ENCODE peak calls at places on chromosomes 11 and 22, in ten cellular contexts. L is IMR-90, G is right atrium auricular region, X is AG09309, R is uterus, K is Caco-2, J is kidney epithelial cell, U is lower lobe of right lung, W is fibroblast of the aortic adventitia, I is spleen. D is an unnamed sample.

GRCh38 chr11:62538470-62539237 is 8.0 kb downstream of the AHNAK start:
- DNase-seq in L (no peak), G (no peak), X (no peak), R (no peak), K (no peak), J (no peak), U (no peak), W (no peak), I (no peak), D (no peak)

GRCh38 chr11:60879104-60879503 is 11.8 kb downstream of the ZP1 start:
- DNase-seq in L (no peak), G (no peak), X (no peak), R (no peak), K (no peak), J (no peak), U (no peak), W (no peak), I (no peak), D (no peak)

GRCh38 chr11:81915045-81915444 is 818.6 kb downstream of the FAM181B start:
- DNase-seq in L (no peak), G (no peak), X (no peak), R (no peak), K (no peak), J (no peak), U (no peak), W (peak), I (no peak), D (peak)

GRCh38 chr11:115222218-115222862 is 281.9 kb downstream of the CADM1 start:
- DNase-seq in L (peak), G (no peak), X (peak), R (no peak), K (no peak), J (peak), U (no peak), W (no peak), I (no peak), D (peak)

GRCh38 chr11:110087820-110088534 is 5.2 kb upstream of the ZC3H12C start:
- DNase-seq in L (peak), G (no peak), X (no peak), R (no peak), K (no peak), J (peak), U (no peak), W (peak), I (no peak), D (peak)

GRCh38 chr22:50531546-50532352 is 1.9 kb upstream of the TYMP start:
- DNase-seq in L (peak), G (peak), X (no peak), R (peak), K (peak), J (no peak), U (peak), W (peak), I (peak), D (no peak)

GRCh38 chr11:65571940-65572339 is 398 bp upstream of the FAM89B start:
- DNase-seq in L (peak), G (no peak), X (no peak), R (no peak), K (peak), J (no peak), U (no peak), W (peak), I (no peak), D (no peak)

GRCh38 chr11:63769044-63769718 is 606 bp upstream of the ZFTA start:
- DNase-seq in L (no peak), G (peak), X (no peak), R (peak), K (no peak), J (no peak), U (peak), W (no peak), I (peak), D (no peak)

GRCh38 chr22:35761037-35761436 is 43.4 kb downstream of the APOL5 start:
- DNase-seq in L (peak), G (no peak), X (no peak), R (no peak), K (no peak), J (no peak), U (no peak), W (peak), I (no peak), D (no peak)

GRCh38 chr11:27718346-27718852 is 18.1 kb upstream of the BDNF start:
- DNase-seq in L (peak), G (no peak), X (peak), R (no peak), K (peak), J (peak), U (no peak), W (peak), I (no peak), D (no peak)

GRCh38 chr11:120037111-120037510 is 100.8 kb downstream of the TRIM29 start:
- DNase-seq in L (no peak), G (no peak), X (no peak), R (no peak), K (no peak), J (no peak), U (no peak), W (no peak), I (no peak), D (no peak)

GRCh38 chr11:69352715-69353325 is 58.9 kb downstream of the MYEOV start:
- DNase-seq in L (peak), G (peak), X (peak), R (no peak), K (no peak), J (peak), U (peak), W (peak), I (no peak), D (no peak)

GRCh38 chr22:22927196-22927887 is 39.7 kb downstream of the IGLL5 start:
- DNase-seq in L (no peak), G (no peak), X (no peak), R (no peak), K (no peak), J (no peak), U (no peak), W (no peak), I (no peak), D (no peak)

GRCh38 chr11:111796696-111797095 is 30.5 kb upstream of the PPP2R1B start:
- DNase-seq in L (no peak), G (no peak), X (no peak), R (no peak), K (no peak), J (no peak), U (no peak), W (no peak), I (no peak), D (no peak)

GRCh38 chr22:30876925-30877553 is 91.5 kb downstream of the MORC2 start:
- DNase-seq in L (peak), G (no peak), X (no peak), R (no peak), K (peak), J (no peak), U (peak), W (peak), I (no peak), D (peak)

GRCh38 chr22:47806894-47807293 is 1044.4 kb downstream of the TBC1D22A start:
- DNase-seq in L (no peak), G (no peak), X (no peak), R (no peak), K (no peak), J (no peak), U (no peak), W (no peak), I (no peak), D (no peak)

GRCh38 chr11:57315491-57315890 is 9.3 kb downstream of the TNKS1BP1 start:
- DNase-seq in L (peak), G (no peak), X (no peak), R (no peak), K (no peak), J (no peak), U (no peak), W (no peak), I (peak), D (no peak)

GRCh38 chr11:111913997-111914396 is 1.5 kb downstream of the HSPB2 start:
- DNase-seq in L (peak), G (no peak), X (no peak), R (peak), K (no peak), J (no peak), U (no peak), W (peak), I (no peak), D (no peak)

GRCh38 chr11:2932850-2933251 is 3.6 kb upstream of the PHLDA2 start:
- DNase-seq in L (peak), G (no peak), X (no peak), R (no peak), K (peak), J (no peak), U (peak), W (peak), I (peak), D (no peak)

GRCh38 chr11:30143098-30143705 is 87.6 kb upstream of the FSHB start:
- DNase-seq in L (peak), G (no peak), X (no peak), R (no peak), K (no peak), J (no peak), U (no peak), W (peak), I (no peak), D (peak)

GRCh38 chr11:8354622-8355417 is 91.1 kb upstream of the LMO1 start:
- DNase-seq in L (no peak), G (no peak), X (no peak), R (no peak), K (no peak), J (no peak), U (no peak), W (no peak), I (peak), D (no peak)

GRCh38 chr22:40560551-40560950 is 76.0 kb downstream of the MRTFA start:
- DNase-seq in L (peak), G (no peak), X (no peak), R (no peak), K (no peak), J (no peak), U (no peak), W (peak), I (no peak), D (peak)

GRCh38 chr11:68632802-68633201 is 51.5 kb upstream of the GAL start:
- DNase-seq in L (peak), G (no peak), X (peak), R (no peak), K (peak), J (peak), U (no peak), W (peak), I (no peak), D (peak)

GRCh38 chr11:119417726-119418540 is 5.0 kb downstream of the THY1 start:
- DNase-seq in L (peak), G (no peak), X (peak), R (no peak), K (no peak), J (peak), U (no peak), W (peak), I (no peak), D (peak)

GRCh38 chr11:118098996-118099837 is 12.5 kb upstream of the SMIM35 start:
- DNase-seq in L (no peak), G (no peak), X (no peak), R (no peak), K (peak), J (no peak), U (no peak), W (no peak), I (no peak), D (no peak)

GRCh38 chr11:116595305-116595880 is 177.4 kb downstream of the BUD13 start:
- DNase-seq in L (no peak), G (no peak), X (no peak), R (no peak), K (peak), J (no peak), U (no peak), W (no peak), I (peak), D (no peak)

GRCh38 chr11:133597236-133597635 is 64.9 kb upstream of the OPCML start:
- DNase-seq in L (no peak), G (no peak), X (no peak), R (no peak), K (no peak), J (no peak), U (no peak), W (no peak), I (no peak), D (no peak)

GRCh38 chr22:43101306-43101705 is 9.2 kb upstream of the BIK start:
- DNase-seq in L (no peak), G (peak), X (no peak), R (no peak), K (no peak), J (no peak), U (no peak), W (peak), I (no peak), D (no peak)

GRCh38 chr11:8959546-8960166 is 4.6 kb downstream of the TMEM9B start:
- DNase-seq in L (peak), G (no peak), X (peak), R (peak), K (peak), J (peak), U (no peak), W (peak), I (no peak), D (peak)

GRCh38 chr11:131615611-131616010 is 245.2 kb downstream of the NTM start:
- DNase-seq in L (no peak), G (peak), X (no peak), R (no peak), K (no peak), J (no peak), U (no peak), W (no peak), I (no peak), D (no peak)

GRCh38 chr11:134126197-134126822 is 57.4 kb downstream of the JAM3 start:
- DNase-seq in L (peak), G (no peak), X (peak), R (no peak), K (no peak), J (peak), U (no peak), W (peak), I (no peak), D (no peak)

GRCh38 chr22:42472671-42473070 is 40.5 kb upstream of the NFAM1 start:
- DNase-seq in L (no peak), G (no peak), X (no peak), R (no peak), K (no peak), J (no peak), U (no peak), W (no peak), I (no peak), D (no peak)

GRCh38 chr11:63866211-63866610 is 27.3 kb downstream of the MARK2 start:
- DNase-seq in L (peak), G (peak), X (no peak), R (peak), K (no peak), J (no peak), U (peak), W (peak), I (no peak), D (peak)

GRCh38 chr11:75421035-75421602 is 11.9 kb downstream of the KLHL35 start:
- DNase-seq in L (no peak), G (no peak), X (no peak), R (no peak), K (no peak), J (no peak), U (no peak), W (no peak), I (peak), D (no peak)

GRCh38 chr22:49350441-49351121 is 477.1 kb downstream of the BRD1 start:
- DNase-seq in L (no peak), G (no peak), X (no peak), R (no peak), K (no peak), J (no peak), U (peak), W (no peak), I (peak), D (no peak)

GRCh38 chr22:48783821-48784266 is 1043.8 kb downstream of the BRD1 start:
- DNase-seq in L (no peak), G (peak), X (no peak), R (no peak), K (no peak), J (no peak), U (no peak), W (no peak), I (no peak), D (no peak)

GRCh38 chr11:116927163-116927772 is 89.8 kb upstream of the APOA1 start:
- DNase-seq in L (no peak), G (no peak), X (no peak), R (no peak), K (no peak), J (no peak), U (no peak), W (no peak), I (no peak), D (no peak)

GRCh38 chr11:131685206-131685605 is 314.8 kb downstream of the NTM start:
- DNase-seq in L (no peak), G (no peak), X (no peak), R (no peak), K (no peak), J (no peak), U (no peak), W (no peak), I (no peak), D (no peak)

GRCh38 chr11:103433380-103433779 is 324.2 kb downstream of the DYNC2H1 start:
- DNase-seq in L (peak), G (no peak), X (peak), R (no peak), K (no peak), J (peak), U (no peak), W (peak), I (no peak), D (peak)

GRCh38 chr22:39013923-39014722 is at the start of gene APOBEC3C:
- DNase-seq in L (peak), G (peak), X (peak), R (peak), K (peak), J (peak), U (peak), W (peak), I (peak), D (peak)
- TF ChIP-seq CTCF in L (peak), G (no peak), X (peak), R (peak), K (no peak), J (peak), U (no peak), W (peak), I (no peak), D (no peak)

GRCh38 chr11:31816467-31817053 is 5.4 kb upstream of the PAX6 start:
- DNase-seq in L (no peak), G (no peak), X (no peak), R (no peak), K (no peak), J (no peak), U (no peak), W (no peak), I (no peak), D (no peak)
- H3K4me3 ChIP-seq in L (no peak), G (peak), X (no peak), R (no peak), K (peak), J (no peak), U (no peak), W (no peak), I (peak), D (peak)

GRCh38 chr11:20278727-20279126 is 84.8 kb upstream of the HTATIP2 start:
- DNase-seq in L (no peak), G (no peak), X (no peak), R (no peak), K (no peak), J (no peak), U (no peak), W (no peak), I (no peak), D (no peak)

GRCh38 chr11:20276661-20277000 is 86.9 kb upstream of the HTATIP2 start:
- DNase-seq in L (no peak), G (no peak), X (no peak), R (no peak), K (no peak), J (peak), U (no peak), W (no peak), I (no peak), D (no peak)

GRCh38 chr11:20274031-20274430 is 89.5 kb upstream of the HTATIP2 start:
- DNase-seq in L (no peak), G (no peak), X (no peak), R (no peak), K (no peak), J (no peak), U (no peak), W (no peak), I (no peak), D (no peak)

GRCh38 chr11:20277014-20277413 is 86.5 kb upstream of the HTATIP2 start:
- DNase-seq in L (no peak), G (no peak), X (no peak), R (no peak), K (no peak), J (no peak), U (no peak), W (no peak), I (no peak), D (no peak)

GRCh38 chr11:20275987-20276660 is 87.4 kb upstream of the HTATIP2 start:
- DNase-seq in L (no peak), G (no peak), X (no peak), R (no peak), K (no peak), J (peak), U (no peak), W (no peak), I (no peak), D (peak)
- TF ChIP-seq CTCF in L (no peak), G (no peak), X (no peak), R (no peak), K (no peak), J (no peak), U (no peak), W (no peak), I (no peak), D (no peak)

GRCh38 chr22:24435323-24435645 is 7.9 kb downstream of the ADORA2A start:
- DNase-seq in L (no peak), G (no peak), X (no peak), R (no peak), K (no peak), J (no peak), U (no peak), W (no peak), I (no peak), D (no peak)
- H3K4me3 ChIP-seq in L (no peak), G (no peak), X (no peak), R (no peak), K (no peak), J (no peak), U (no peak), W (no peak), I (no peak), D (no peak)

GRCh38 chr11:123653405-123653996 is 923 bp downstream of the SCN3B start:
- DNase-seq in L (no peak), G (no peak), X (no peak), R (no peak), K (no peak), J (no peak), U (no peak), W (no peak), I (no peak), D (no peak)
- TF ChIP-seq CTCF in L (no peak), G (no peak), X (no peak), R (no peak), K (peak), J (peak), U (no peak), W (peak), I (no peak), D (no peak)

DNA sequence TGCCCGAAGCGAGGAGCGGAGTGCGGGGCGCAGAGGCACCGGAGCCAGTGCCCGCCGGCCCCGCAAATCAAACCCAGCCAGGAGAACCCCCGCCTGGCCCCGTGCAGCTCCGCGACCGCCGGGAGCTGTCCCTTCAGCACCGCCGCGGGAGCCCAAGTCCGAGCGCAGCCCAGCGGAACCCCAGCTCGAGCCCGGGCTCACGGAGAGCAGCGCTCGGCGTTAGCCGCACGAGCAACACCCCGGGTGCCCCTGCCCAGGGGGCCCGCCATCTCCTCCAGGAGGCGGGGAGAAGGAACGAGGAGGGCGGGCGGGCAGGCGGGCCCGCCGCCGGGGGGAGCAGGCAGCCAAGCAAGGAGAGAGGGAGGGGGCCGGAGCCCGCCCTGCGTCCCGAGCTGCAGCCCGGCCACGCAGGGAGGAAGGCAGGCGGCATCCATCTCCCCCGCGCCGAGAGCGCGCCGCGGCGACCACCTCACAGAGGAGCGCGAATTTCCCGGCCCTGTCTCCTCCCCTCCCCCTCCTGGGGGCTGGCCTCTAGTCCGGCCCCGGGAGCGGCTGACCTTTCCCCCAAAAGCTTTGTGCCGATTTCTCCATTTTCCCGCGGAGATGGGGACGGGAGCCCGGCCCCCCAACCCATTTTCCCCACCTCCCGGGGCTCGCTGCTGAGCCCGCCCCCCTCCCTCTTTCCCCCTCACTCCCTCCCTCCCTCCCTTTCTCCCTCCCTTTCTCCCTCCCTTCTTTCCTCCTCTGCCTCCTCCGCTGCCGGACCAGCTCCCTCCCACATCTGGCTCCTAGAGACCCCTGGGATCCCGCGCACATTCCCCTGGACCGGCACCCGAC is 623 bp downstream of the KCNC1 start:
- DNase-seq in L (peak), G (no peak), X (peak), R (no peak), K (peak), J (no peak), U (peak), W (peak), I (peak), D (peak)
- H3K4me3 ChIP-seq in L (peak), G (peak), X (no peak), R (no peak), K (peak), J (peak), U (peak), W (peak), I (peak), D (peak)

DNA sequence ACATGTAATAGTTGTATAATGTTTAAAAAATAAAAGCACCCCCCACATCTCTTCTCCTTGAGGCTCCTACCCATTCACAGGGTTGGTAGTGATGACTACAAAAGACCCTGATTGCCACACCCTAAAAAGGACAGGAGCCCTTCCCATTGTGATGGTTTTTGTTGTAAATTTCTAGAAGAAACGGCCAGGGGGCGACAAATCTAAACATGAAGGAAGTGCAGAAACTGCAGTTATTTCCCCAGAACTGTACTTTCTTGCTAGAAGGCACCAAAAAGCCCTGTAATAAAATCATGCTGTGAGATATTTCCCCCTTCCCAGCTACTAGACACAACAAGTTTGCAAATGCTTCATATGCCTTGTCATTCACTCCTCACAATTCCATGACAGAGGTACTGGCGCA is 10.8 kb downstream of the PRR5L start:
- DNase-seq in L (no peak), G (no peak), X (no peak), R (no peak), K (no peak), J (no peak), U (no peak), W (peak), I (no peak), D (no peak)
- TF ChIP-seq CTCF in L (no peak), G (no peak), X (peak), R (peak), K (peak), J (peak), U (peak), W (peak), I (no peak), D (peak)